ENCODE peak calls at places on chromosomes 1 and 21, in five cellular contexts. J is endodermal cell, L is HFF-Myc, Z is pancreas, A is HepG2. E is an unnamed sample.

GRCh38 chr1:107480548-107480947 is 339.7 kb downstream of the NTNG1 start:
- DNase-seq in Z (peak; percentile 56), J (no peak), A (no peak), L (no peak), E (no peak)

GRCh38 chr1:209497729-209498128 is 85.8 kb upstream of the CAMK1G start:
- DNase-seq in A (no peak), J (no peak), Z (no peak), L (no peak), E (no peak)

GRCh38 chr1:28416509-28417194 is 47.1 kb downstream of the PHACTR4 start:
- DNase-seq in J (no peak), L (no peak), Z (no peak), A (no peak), E (no peak)

GRCh38 chr1:151553659-151554058 is 13.6 kb downstream of the TUFT1 start:
- DNase-seq in L (no peak), J (no peak), Z (no peak), A (no peak), E (no peak)

GRCh38 chr1:192557841-192558595 is 17.6 kb upstream of the RGS1 start:
- DNase-seq in A (no peak), Z (no peak), J (no peak), L (no peak), E (no peak)

GRCh38 chr1:8075511-8076051 is 49.5 kb upstream of the ERRFI1 start:
- DNase-seq in Z (no peak), J (no peak), A (no peak), L (no peak), E (no peak)

GRCh38 chr1:182059936-182060335 is 1.6 kb downstream of the ZNF648 start:
- DNase-seq in L (no peak), Z (no peak), A (no peak), J (no peak), E (no peak)

GRCh38 chr21:39562791-39563770 is 49.7 kb upstream of the B3GALT5 start:
- DNase-seq in J (no peak), A (no peak), Z (no peak), L (no peak), E (no peak)

GRCh38 chr1:1573843-1574720 is 581 bp downstream of the SSU72 start:
- DNase-seq in L (no peak), A (peak; percentile 57), Z (no peak), J (peak; percentile 86), E (no peak)

GRCh38 chr1:226181996-226182714 is 4.4 kb downstream of the ACBD3 start:
- DNase-seq in Z (no peak), L (peak; percentile 29), J (peak; percentile 54), A (peak; percentile 37), E (peak; percentile 14)

GRCh38 chr1:245687636-245688535 is 533.1 kb downstream of the KIF26B start:
- DNase-seq in Z (no peak), A (no peak), J (peak; percentile 85), L (no peak), E (no peak)

GRCh38 chr1:25700626-25701025 is 84.0 kb downstream of the MAN1C1 start:
- DNase-seq in L (no peak), Z (no peak), J (peak; percentile 86), A (no peak), E (no peak)

GRCh38 chr1:21264913-21265312 is 25.4 kb downstream of the ECE1 start:
- DNase-seq in L (no peak), A (no peak), J (no peak), Z (no peak), E (no peak)

GRCh38 chr1:111690306-111690617 is 48.9 kb downstream of the INKA2 start:
- DNase-seq in L (peak; percentile 72), J (no peak), A (no peak), Z (no peak), E (peak; percentile 87)

GRCh38 chr1:17488977-17489739 is 49.7 kb upstream of the RCC2 start:
- DNase-seq in A (no peak), L (peak; percentile 75), Z (no peak), J (no peak), E (no peak)

GRCh38 chr1:53712276-53712675 is 26.7 kb downstream of the GLIS1 start:
- DNase-seq in Z (no peak), J (no peak), L (no peak), A (no peak), E (no peak)

GRCh38 chr1:231630558-231631205 is 4.1 kb downstream of the DISC1 start:
- DNase-seq in A (no peak), J (no peak), L (no peak), Z (no peak), E (peak; percentile 64)

GRCh38 chr1:27322569-27323116 is 680 bp downstream of the TMEM222 start:
- DNase-seq in J (no peak), L (no peak), A (peak; percentile 25), Z (no peak), E (no peak)

GRCh38 chr1:202374077-202374476 is 25.6 kb downstream of the PPP1R12B start:
- DNase-seq in A (no peak), L (no peak), Z (no peak), J (no peak), E (no peak)

GRCh38 chr1:16149146-16149545 is 6.7 kb downstream of the EPHA2 start:
- DNase-seq in J (no peak), L (no peak), A (no peak), Z (no peak), E (no peak)

GRCh38 chr1:16076003-16076870 is 2.8 kb upstream of the FAM131C start:
- DNase-seq in A (no peak), J (no peak), L (peak; percentile 69), Z (no peak), E (peak; percentile 77)

GRCh38 chr21:38948377-38948776 is 142.6 kb downstream of the ETS2 start:
- DNase-seq in Z (no peak), J (no peak), L (no peak), A (no peak), E (no peak)

GRCh38 chr1:46152021-46152420 is 19.6 kb upstream of the PIK3R3 start:
- DNase-seq in L (no peak), J (no peak), Z (no peak), A (no peak), E (peak; percentile 52)

GRCh38 chr1:42732126-42732680 is 7.8 kb downstream of the CLDN19 start:
- DNase-seq in J (peak; percentile 37), Z (no peak), L (no peak), A (no peak), E (no peak)

GRCh38 chr1:104671684-104672353 is 922.1 kb downstream of the AMY1C start:
- DNase-seq in L (no peak), Z (no peak), J (no peak), A (no peak), E (no peak)

GRCh38 chr21:46351476-46352155 is 27.7 kb downstream of the PCNT start:
- DNase-seq in L (no peak), J (no peak), Z (no peak), A (no peak), E (no peak)

GRCh38 chr1:52603680-52604501 is 1.7 kb downstream of the GPX7 start:
- DNase-seq in A (no peak), L (no peak), J (no peak), Z (no peak), E (no peak)

GRCh38 chr1:182299728-182300581 is 91.6 kb downstream of the GLUL start:
- DNase-seq in L (no peak), A (peak; percentile 78), J (peak; percentile 78), Z (no peak), E (peak; percentile 7)

GRCh38 chr1:116677474-116678062 is 10.0 kb upstream of the IGSF3 start:
- DNase-seq in J (no peak), Z (no peak), A (no peak), L (no peak), E (no peak)

GRCh38 chr1:198575715-198576641 is 35.5 kb upstream of the ATP6V1G3 start:
- DNase-seq in A (no peak), L (no peak), Z (no peak), J (no peak), E (no peak)

GRCh38 chr21:25848309-25848708 is 113.5 kb downstream of the GABPA start:
- DNase-seq in Z (no peak), A (no peak), L (no peak), J (no peak), E (no peak)

GRCh38 chr1:50103615-50104081 is 5.1 kb upstream of the ELAVL4 start:
- DNase-seq in J (no peak), Z (no peak), L (no peak), A (no peak), E (no peak)

GRCh38 chr1:12158362-12159092 is 8.3 kb upstream of the TNFRSF1B start:
- DNase-seq in A (no peak), L (no peak), Z (no peak), J (no peak), E (no peak)

GRCh38 chr1:28663871-28664470 is 4.6 kb upstream of the GMEB1 start:
- DNase-seq in L (no peak), Z (no peak), A (no peak), J (no peak), E (no peak)

DNA sequence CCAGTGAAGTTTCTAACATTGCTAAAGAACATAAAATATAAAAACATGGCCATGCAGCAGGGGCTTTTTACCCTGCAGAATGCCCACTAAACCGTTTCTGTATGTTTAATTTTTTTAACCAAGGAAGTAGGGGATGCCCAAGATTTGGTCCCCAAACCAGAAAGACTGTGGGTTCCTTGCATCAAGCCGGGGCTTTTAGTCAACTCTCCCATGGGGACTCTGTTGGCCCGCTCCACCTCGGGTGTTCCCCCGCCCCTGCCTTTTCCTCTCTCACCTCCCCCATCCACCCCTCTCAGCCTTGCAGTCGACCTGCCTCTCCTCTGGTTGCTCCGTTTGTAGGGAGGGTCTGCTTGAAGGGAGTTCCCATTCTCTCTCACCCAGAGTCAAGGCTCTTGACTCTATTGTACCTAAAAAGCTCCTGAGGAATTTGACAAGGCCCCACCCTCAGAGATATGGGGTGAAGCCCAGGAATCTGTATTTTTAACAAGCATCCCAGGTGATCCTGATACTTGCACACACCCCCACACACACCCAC is 117.5 kb downstream of the TOMM20 start:
- DNase-seq in J (peak; percentile 38), A (no peak), Z (no peak), L (no peak), E (no peak)
- H3K4me3 ChIP-seq in J (no peak overlapping the region), A (no peak overlapping the region), Z (no peak overlapping the region), L (no peak overlapping the region), E (no peak overlapping the region)

DNA sequence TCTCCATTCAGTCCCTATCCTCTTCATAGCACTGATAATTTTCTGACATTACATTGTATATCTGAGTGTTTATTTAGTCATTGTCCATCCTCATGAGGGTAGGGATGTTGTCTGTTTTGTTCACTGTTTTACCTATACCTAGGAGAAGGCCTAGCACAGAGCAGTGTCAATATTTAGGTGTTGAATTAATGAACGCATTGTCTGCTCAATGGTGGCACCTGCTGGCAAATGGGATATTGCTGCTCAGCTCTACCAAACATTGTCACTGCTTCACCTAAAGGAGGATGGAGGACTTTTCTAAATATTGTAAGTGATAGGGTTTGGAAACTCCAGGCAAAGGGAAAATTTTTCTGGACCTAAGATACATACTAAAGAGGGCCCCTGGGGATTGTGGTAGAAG is 243.9 kb downstream of the RRAGC start:
- DNase-seq in A (no peak), J (no peak), Z (no peak), L (no peak), E (no peak)
- TF ChIP-seq CTCF in A (no peak), J (peak; percentile 58), Z (no peak), L (no peak), E (peak; percentile 9)

GRCh38 chr1:22562584-22563551 is at the start of gene EPHA8:
- DNase-seq in Z (peak; percentile 87), L (no peak), A (no peak), J (peak; percentile 63), E (no peak)
- H3K4me3 ChIP-seq in Z (no peak within 1 kb of the TSS), L (no peak within 1 kb of the TSS), A (no peak within 1 kb of the TSS), J (peak within 1 kb of the TSS; percentile 77), E (no peak within 1 kb of the TSS)

DNA sequence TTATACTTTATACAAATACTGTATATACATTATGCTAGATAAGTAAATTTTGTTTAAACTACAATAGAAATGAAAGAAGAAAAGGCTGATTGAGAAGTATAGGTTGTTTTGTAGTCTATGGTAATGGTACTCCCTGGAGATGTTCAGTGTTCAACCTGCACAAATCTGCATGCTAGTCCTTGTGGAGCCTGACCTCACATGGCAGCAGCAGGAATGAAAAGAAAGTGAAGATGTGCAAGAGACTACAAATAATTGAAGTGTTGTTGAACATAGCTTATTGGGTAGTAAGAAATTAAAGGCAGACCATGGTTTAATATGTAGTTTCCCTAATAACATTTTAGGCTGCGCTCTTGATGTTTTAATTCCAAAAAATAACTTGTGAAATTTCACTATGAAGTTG is 201.2 kb downstream of the TGFB2 start:
- DNase-seq in A (no peak), Z (no peak), L (no peak), J (no peak), E (no peak)
- TF ChIP-seq CTCF in A (no peak), Z (no peak), L (peak; percentile 25), J (no peak), E (peak; percentile 30)